ENCODE peak calls at places on chromosomes 1 and 21, in eight cellular contexts. A is left ventricle myocardium inferior, Y is HFF-Myc, F is body of pancreas, K is tibial nerve, L is astrocyte, B is AG04450, T is fibroblast of lung. C is an unnamed sample.

GRCh38 chr1:201539561-201540404 is 856 bp downstream of the NAV1 start:
- DNase-seq in A (peak), Y (no peak), F (peak), K (peak), L (peak), B (no peak), T (peak), C (no peak)

GRCh38 chr1:113615425-113615824 is 143.9 kb downstream of the PHTF1 start:
- DNase-seq in A (no peak), Y (no peak), F (no peak), K (no peak), L (peak), B (no peak), T (peak), C (peak)

GRCh38 chr1:47440052-47440848 is 2.4 kb downstream of the FOXD2 start:
- DNase-seq in A (no peak), Y (no peak), F (no peak), K (no peak), L (no peak), B (no peak), T (no peak), C (no peak)

GRCh38 chr1:14915356-14916054 is 238.0 kb upstream of the TMEM51 start:
- DNase-seq in A (peak), Y (no peak), F (peak), K (peak), L (no peak), B (no peak), T (no peak), C (no peak)

GRCh38 chr1:85501355-85501898 is 36.5 kb upstream of the DDAH1 start:
- DNase-seq in A (no peak), Y (no peak), F (no peak), K (no peak), L (no peak), B (no peak), T (no peak), C (no peak)

GRCh38 chr21:46216132-46216747 is 12.3 kb downstream of the LSS start:
- DNase-seq in A (no peak), Y (no peak), F (no peak), K (no peak), L (no peak), B (no peak), T (no peak), C (no peak)

GRCh38 chr1:161730050-161730564 is 8.8 kb downstream of the FCRLB start:
- DNase-seq in A (no peak), Y (no peak), F (no peak), K (no peak), L (peak), B (no peak), T (peak), C (peak)

GRCh38 chr1:61253059-61253735 is 170.8 kb downstream of the NFIA start:
- DNase-seq in A (peak), Y (peak), F (peak), K (peak), L (no peak), B (no peak), T (peak), C (peak)

GRCh38 chr1:20322825-20323612 is 32.3 kb downstream of the VWA5B1 start:
- DNase-seq in A (no peak), Y (no peak), F (no peak), K (no peak), L (peak), B (no peak), T (peak), C (peak)

GRCh38 chr1:234979316-234980223 is 149.1 kb downstream of the TOMM20 start:
- DNase-seq in A (no peak), Y (no peak), F (no peak), K (no peak), L (no peak), B (no peak), T (no peak), C (no peak)

GRCh38 chr1:9061252-9061948 is 8.0 kb downstream of the SLC2A5 start:
- DNase-seq in A (no peak), Y (no peak), F (no peak), K (no peak), L (no peak), B (no peak), T (peak), C (no peak)

GRCh38 chr1:247962911-247963588 is 2.0 kb upstream of the OR2AK2 start:
- DNase-seq in A (no peak), Y (no peak), F (no peak), K (no peak), L (no peak), B (no peak), T (no peak), C (no peak)

GRCh38 chr1:40634901-40635655 is 30.4 kb downstream of the RIMS3 start:
- DNase-seq in A (no peak), Y (no peak), F (no peak), K (no peak), L (no peak), B (no peak), T (peak), C (peak)

GRCh38 chr1:9720785-9721605 is 69.5 kb downstream of the PIK3CD start:
- DNase-seq in A (no peak), Y (no peak), F (no peak), K (no peak), L (no peak), B (no peak), T (no peak), C (no peak)

GRCh38 chr1:111862599-111862998 is 106.9 kb downstream of the DDX20 start:
- DNase-seq in A (no peak), Y (no peak), F (peak), K (no peak), L (no peak), B (no peak), T (no peak), C (no peak)

GRCh38 chr1:43668956-43669355 is 19.0 kb downstream of the KDM4A start:
- DNase-seq in A (no peak), Y (no peak), F (no peak), K (no peak), L (peak), B (no peak), T (peak), C (peak)

GRCh38 chr1:229553621-229554120 is 4.8 kb downstream of the ABCB10 start:
- DNase-seq in A (no peak), Y (no peak), F (no peak), K (no peak), L (no peak), B (no peak), T (no peak), C (no peak)

GRCh38 chr1:62142550-62142949 is 52.1 kb upstream of the L1TD1 start:
- DNase-seq in A (no peak), Y (no peak), F (no peak), K (no peak), L (peak), B (no peak), T (peak), C (peak)

GRCh38 chr1:56376188-56376984 is 203.0 kb downstream of the PLPP3 start:
- DNase-seq in A (peak), Y (no peak), F (no peak), K (no peak), L (peak), B (no peak), T (peak), C (peak)

GRCh38 chr1:37840711-37841110 is 18.7 kb downstream of the MTF1 start:
- DNase-seq in A (no peak), Y (no peak), F (no peak), K (no peak), L (no peak), B (no peak), T (no peak), C (no peak)

GRCh38 chr1:62962794-62963776 is 179.2 kb downstream of the ATG4C start:
- DNase-seq in A (no peak), Y (no peak), F (peak), K (peak), L (peak), B (no peak), T (peak), C (peak)

GRCh38 chr1:245217853-245218608 is 63.2 kb downstream of the KIF26B start:
- DNase-seq in A (no peak), Y (no peak), F (no peak), K (no peak), L (no peak), B (no peak), T (peak), C (no peak)

GRCh38 chr1:217418241-217418840 is 212.5 kb downstream of the GPATCH2 start:
- DNase-seq in A (no peak), Y (no peak), F (no peak), K (no peak), L (no peak), B (peak), T (no peak), C (no peak)

GRCh38 chr1:231929311-231929710 is 302.7 kb downstream of the DISC1 start:
- DNase-seq in A (no peak), Y (no peak), F (no peak), K (no peak), L (peak), B (no peak), T (peak), C (peak)

GRCh38 chr1:202806845-202807366 is 1.3 kb downstream of the KDM5B start:
- DNase-seq in A (peak), Y (no peak), F (peak), K (no peak), L (no peak), B (no peak), T (peak), C (no peak)

GRCh38 chr1:218383681-218384080 is 38.5 kb downstream of the TGFB2 start:
- DNase-seq in A (no peak), Y (no peak), F (no peak), K (no peak), L (no peak), B (no peak), T (no peak), C (peak)

GRCh38 chr1:15895233-15895632 is 47.7 kb downstream of the SPEN start:
- DNase-seq in A (no peak), Y (no peak), F (no peak), K (no peak), L (no peak), B (no peak), T (no peak), C (no peak)

GRCh38 chr1:37764888-37765441 is at the start of gene EPHA10:
- DNase-seq in A (no peak), Y (no peak), F (no peak), K (no peak), L (no peak), B (no peak), T (no peak), C (no peak)

GRCh38 chr21:27648560-27648959 is 681.7 kb upstream of the ADAMTS5 start:
- DNase-seq in A (no peak), Y (peak), F (no peak), K (no peak), L (peak), B (peak), T (peak), C (peak)

GRCh38 chr1:112335351-112335750 is 60.7 kb upstream of the CTTNBP2NL start:
- DNase-seq in A (no peak), Y (no peak), F (no peak), K (no peak), L (peak), B (no peak), T (peak), C (peak)

GRCh38 chr21:45981641-45982255 is at the start of gene COL6A1:
- DNase-seq in A (peak), Y (no peak), F (peak), K (peak), L (peak), B (no peak), T (peak), C (no peak)

GRCh38 chr1:91806146-91806545 is 79.8 kb downstream of the TGFBR3 start:
- DNase-seq in A (no peak), Y (no peak), F (no peak), K (no peak), L (no peak), B (no peak), T (no peak), C (no peak)

GRCh38 chr1:199033709-199034108 is 394.9 kb downstream of the PTPRC start:
- DNase-seq in A (no peak), Y (no peak), F (no peak), K (no peak), L (no peak), B (no peak), T (no peak), C (no peak)

GRCh38 chr1:15100369-15101111 is 53.0 kb upstream of the TMEM51 start:
- DNase-seq in A (peak), Y (no peak), F (peak), K (peak), L (peak), B (peak), T (peak), C (peak)

GRCh38 chr1:8343464-8344001 is 25.6 kb downstream of the SLC45A1 start:
- DNase-seq in A (peak), Y (peak), F (peak), K (peak), L (peak), B (peak), T (peak), C (peak)

GRCh38 chr1:198157847-198158765 is 1.3 kb downstream of the NEK7 start:
- DNase-seq in A (no peak), Y (no peak), F (no peak), K (no peak), L (peak), B (no peak), T (peak), C (peak)

GRCh38 chr1:16628361-16629111 is 15.2 kb upstream of the NBPF1 start:
- DNase-seq in A (no peak), Y (no peak), F (peak), K (no peak), L (no peak), B (no peak), T (no peak), C (no peak)

GRCh38 chr1:27644369-27645070 is 9.5 kb upstream of the FGR start:
- DNase-seq in A (no peak), Y (no peak), F (no peak), K (no peak), L (no peak), B (no peak), T (no peak), C (no peak)

GRCh38 chr1:27647328-27647727 is 12.3 kb upstream of the FGR start:
- DNase-seq in A (no peak), Y (no peak), F (no peak), K (no peak), L (no peak), B (no peak), T (no peak), C (no peak)

GRCh38 chr1:27646676-27647075 is 11.7 kb upstream of the FGR start:
- DNase-seq in A (no peak), Y (no peak), F (no peak), K (no peak), L (no peak), B (no peak), T (no peak), C (no peak)

GRCh38 chr1:27643626-27644368 is 8.8 kb upstream of the FGR start:
- DNase-seq in A (peak), Y (no peak), F (peak), K (peak), L (peak), B (no peak), T (peak), C (peak)

DNA sequence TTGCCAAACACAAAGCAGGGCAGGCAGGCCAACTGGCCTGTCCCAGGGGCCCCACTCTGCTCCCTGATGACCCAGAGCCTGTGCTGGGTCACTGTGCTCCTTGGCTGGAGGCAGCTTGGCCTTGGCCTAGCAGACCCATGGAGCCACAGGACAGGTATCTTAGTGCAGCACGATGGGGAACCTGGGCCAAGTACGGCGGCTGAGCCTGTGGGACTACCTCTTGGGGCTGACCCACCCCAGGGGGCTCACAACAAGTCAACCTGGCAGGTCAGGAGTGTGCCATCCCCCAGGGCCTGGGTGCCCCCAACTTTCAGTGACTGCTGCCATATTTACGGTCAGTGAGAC is 10.1 kb upstream of the FGR start:
- DNase-seq in A (no peak), Y (no peak), F (no peak), K (no peak), L (no peak), B (no peak), T (no peak), C (no peak)
- H3K4me3 ChIP-seq in A (no peak), Y (no peak), F (no peak), K (no peak), L (no peak), B (no peak), T (no peak), C (no peak)

GRCh38 chr1:53860967-53861411 is 22.9 kb upstream of the NDC1 start:
- DNase-seq in A (no peak), Y (peak), F (peak), K (no peak), L (peak), B (peak), T (peak), C (peak)
- TF ChIP-seq CTCF in A (peak), Y (peak), F (peak), K (peak), L (peak), B (peak), T (peak), C (peak)

DNA sequence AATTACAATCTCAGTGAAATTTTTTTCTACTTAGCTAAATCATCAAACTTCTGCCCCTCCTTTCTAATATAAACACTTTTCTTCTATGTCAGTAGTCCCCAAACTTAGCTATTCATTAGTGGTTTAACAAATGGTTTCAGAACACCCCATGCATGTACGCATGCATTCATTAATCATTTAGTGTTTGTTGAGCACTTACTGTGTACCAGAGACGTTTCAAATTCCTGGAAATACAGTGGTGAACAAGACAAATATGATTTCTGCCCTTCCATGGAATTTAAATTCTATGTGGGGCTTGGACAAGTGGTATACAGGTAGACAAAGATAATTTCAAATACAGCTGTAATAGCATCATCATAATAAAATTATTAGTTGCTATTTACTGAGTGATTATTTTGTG is 1.5 kb downstream of the ZBTB40 start:
- DNase-seq in A (no peak), Y (no peak), F (no peak), K (no peak), L (no peak), B (no peak), T (no peak), C (no peak)
- H3K4me3 ChIP-seq in A (peak), Y (peak), F (no peak), K (no peak), L (no peak), B (no peak), T (no peak), C (no peak)

GRCh38 chr1:18322353-18323032 is 158.2 kb upstream of the KLHDC7A start:
- DNase-seq in A (no peak), Y (no peak), F (no peak), K (no peak), L (no peak), B (no peak), T (no peak), C (no peak)

GRCh38 chr1:18326171-18326950 is 154.4 kb upstream of the KLHDC7A start:
- DNase-seq in A (no peak), Y (no peak), F (no peak), K (no peak), L (no peak), B (no peak), T (no peak), C (no peak)

GRCh38 chr1:18323259-18323658 is 157.5 kb upstream of the KLHDC7A start:
- DNase-seq in A (no peak), Y (no peak), F (no peak), K (no peak), L (no peak), B (no peak), T (no peak), C (no peak)

GRCh38 chr1:18325151-18325550 is 155.6 kb upstream of the KLHDC7A start:
- DNase-seq in A (no peak), Y (no peak), F (no peak), K (no peak), L (no peak), B (no peak), T (no peak), C (no peak)

GRCh38 chr1:18324246-18324645 is 156.5 kb upstream of the KLHDC7A start:
- DNase-seq in A (no peak), Y (no peak), F (no peak), K (no peak), L (no peak), B (no peak), T (no peak), C (no peak)
- TF ChIP-seq CTCF in A (no peak), Y (peak), F (no peak), K (no peak), L (no peak), B (no peak), T (no peak), C (no peak)

GRCh38 chr1:164703415-164703814 is 144.4 kb downstream of the PBX1 start:
- DNase-seq in A (no peak), Y (no peak), F (peak), K (no peak), L (no peak), B (no peak), T (no peak), C (no peak)

GRCh38 chr1:164701221-164701761 is 142.3 kb downstream of the PBX1 start:
- DNase-seq in A (no peak), Y (no peak), F (no peak), K (no peak), L (no peak), B (no peak), T (no peak), C (peak)

GRCh38 chr1:164702664-164703063 is 143.7 kb downstream of the PBX1 start:
- DNase-seq in A (no peak), Y (no peak), F (no peak), K (no peak), L (no peak), B (no peak), T (no peak), C (peak)

GRCh38 chr1:164700683-164701082 is 141.7 kb downstream of the PBX1 start:
- DNase-seq in A (no peak), Y (no peak), F (no peak), K (no peak), L (no peak), B (no peak), T (no peak), C (no peak)

GRCh38 chr1:164702216-164702615 is 143.2 kb downstream of the PBX1 start:
- DNase-seq in A (no peak), Y (no peak), F (no peak), K (no peak), L (peak), B (no peak), T (peak), C (peak)
- H3K4me3 ChIP-seq in A (no peak), Y (no peak), F (no peak), K (no peak), L (no peak), B (no peak), T (no peak), C (no peak)

GRCh38 chr1:236345728-236346127 is 48.4 kb upstream of the EDARADD start:
- DNase-seq in A (no peak), Y (no peak), F (peak), K (no peak), L (no peak), B (no peak), T (no peak), C (peak)
- TF ChIP-seq CTCF in A (no peak), Y (peak), F (peak), K (no peak), L (no peak), B (peak), T (no peak), C (no peak)

GRCh38 chr21:41643246-41643966 is 123.4 kb downstream of the RIPK4 start:
- DNase-seq in A (no peak), Y (no peak), F (no peak), K (no peak), L (peak), B (no peak), T (peak), C (no peak)
- H3K4me3 ChIP-seq in A (no peak), Y (no peak), F (no peak), K (no peak), L (no peak), B (no peak), T (no peak), C (no peak)

GRCh38 chr1:46303038-46303871 is at the start of the genes LRRC41 and UQCRH:
- DNase-seq in A (peak), Y (peak), F (peak), K (peak), L (peak), B (peak), T (peak), C (peak)
- TF ChIP-seq CTCF in A (no peak), Y (no peak), F (peak), K (no peak), L (no peak), B (no peak), T (no peak), C (peak)